ENCODE peak calls at places on chromosomes 7 and 10, in four cellular contexts. One of them, this sample, is unnamed.

GRCh38 chr7:18667466-18667865 is 171.9 kb downstream of the HDAC9 start:
- DNase-seq in type B pancreatic cell: no peak
- DNase-seq in NCI-H1092 treated with DMSO at 0.1 percent for 48 hours: no peak
- DNase-seq in DMS 273 treated with DMSO at 0.1 percent for 48 hours: no peak
- DNase-seq in this sample: peak; percentile 5

GRCh38 chr7:54778166-54778565 is 19.2 kb upstream of the SEC61G start:
- DNase-seq in type B pancreatic cell: no peak
- DNase-seq in NCI-H1092 treated with DMSO at 0.1 percent for 48 hours: no peak
- DNase-seq in DMS 273 treated with DMSO at 0.1 percent for 48 hours: no peak
- DNase-seq in this sample: no peak

GRCh38 chr7:75533926-75534325 is 41.8 kb downstream of the SPDYE5 start:
- DNase-seq in type B pancreatic cell: peak; percentile 49
- DNase-seq in NCI-H1092 treated with DMSO at 0.1 percent for 48 hours: no peak
- DNase-seq in DMS 273 treated with DMSO at 0.1 percent for 48 hours: no peak
- DNase-seq in this sample: no peak

GRCh38 chr7:155203059-155203881 is 94.4 kb upstream of the INSIG1 start:
- DNase-seq in type B pancreatic cell: no peak
- DNase-seq in NCI-H1092 treated with DMSO at 0.1 percent for 48 hours: no peak
- DNase-seq in DMS 273 treated with DMSO at 0.1 percent for 48 hours: no peak
- DNase-seq in this sample: peak; percentile 93

GRCh38 chr7:78437118-78437517 is 638.5 kb downstream of the PHTF2 start:
- DNase-seq in type B pancreatic cell: no peak
- DNase-seq in NCI-H1092 treated with DMSO at 0.1 percent for 48 hours: no peak
- DNase-seq in DMS 273 treated with DMSO at 0.1 percent for 48 hours: no peak
- DNase-seq in this sample: no peak

GRCh38 chr7:97025130-97025499 is 484 bp upstream of the DLX5 start:
- DNase-seq in type B pancreatic cell: no peak
- DNase-seq in NCI-H1092 treated with DMSO at 0.1 percent for 48 hours: no peak
- DNase-seq in DMS 273 treated with DMSO at 0.1 percent for 48 hours: no peak
- DNase-seq in this sample: no peak

GRCh38 chr10:73060738-73061635 is 35.7 kb downstream of the P4HA1 start:
- DNase-seq in type B pancreatic cell: no peak
- DNase-seq in NCI-H1092 treated with DMSO at 0.1 percent for 48 hours: peak; percentile 15
- DNase-seq in DMS 273 treated with DMSO at 0.1 percent for 48 hours: peak; percentile 1
- DNase-seq in this sample: peak; percentile 56

GRCh38 chr7:99843808-99844207 is 16.0 kb downstream of the CYP3A43 start:
- DNase-seq in type B pancreatic cell: no peak
- DNase-seq in NCI-H1092 treated with DMSO at 0.1 percent for 48 hours: no peak
- DNase-seq in DMS 273 treated with DMSO at 0.1 percent for 48 hours: no peak
- DNase-seq in this sample: no peak

GRCh38 chr7:130598056-130598455 is 70.5 kb downstream of the COPG2 start:
- DNase-seq in type B pancreatic cell: no peak
- DNase-seq in NCI-H1092 treated with DMSO at 0.1 percent for 48 hours: no peak
- DNase-seq in DMS 273 treated with DMSO at 0.1 percent for 48 hours: no peak
- DNase-seq in this sample: no peak

GRCh38 chr10:42984035-42984610 is 92.7 kb upstream of the RET start:
- DNase-seq in type B pancreatic cell: no peak
- DNase-seq in NCI-H1092 treated with DMSO at 0.1 percent for 48 hours: no peak
- DNase-seq in DMS 273 treated with DMSO at 0.1 percent for 48 hours: no peak
- DNase-seq in this sample: no peak

GRCh38 chr7:148711191-148712102 is 12.7 kb downstream of the CUL1 start:
- DNase-seq in type B pancreatic cell: no peak
- DNase-seq in NCI-H1092 treated with DMSO at 0.1 percent for 48 hours: no peak
- DNase-seq in DMS 273 treated with DMSO at 0.1 percent for 48 hours: no peak
- DNase-seq in this sample: no peak

GRCh38 chr7:111982133-111982532 is 224.1 kb downstream of the DOCK4 start:
- DNase-seq in type B pancreatic cell: no peak
- DNase-seq in NCI-H1092 treated with DMSO at 0.1 percent for 48 hours: no peak
- DNase-seq in DMS 273 treated with DMSO at 0.1 percent for 48 hours: no peak
- DNase-seq in this sample: no peak

GRCh38 chr7:54860003-54860775 is 101.2 kb upstream of the SEC61G start:
- DNase-seq in type B pancreatic cell: no peak
- DNase-seq in NCI-H1092 treated with DMSO at 0.1 percent for 48 hours: no peak
- DNase-seq in DMS 273 treated with DMSO at 0.1 percent for 48 hours: no peak
- DNase-seq in this sample: no peak

GRCh38 chr7:69708857-69709256 is 110.6 kb downstream of the AUTS2 start:
- DNase-seq in type B pancreatic cell: no peak
- DNase-seq in NCI-H1092 treated with DMSO at 0.1 percent for 48 hours: no peak
- DNase-seq in DMS 273 treated with DMSO at 0.1 percent for 48 hours: no peak
- DNase-seq in this sample: no peak

GRCh38 chr7:142439739-142440138 is 181.9 kb upstream of the PRSS58 start:
- DNase-seq in type B pancreatic cell: no peak
- DNase-seq in NCI-H1092 treated with DMSO at 0.1 percent for 48 hours: no peak
- DNase-seq in DMS 273 treated with DMSO at 0.1 percent for 48 hours: no peak
- DNase-seq in this sample: no peak

GRCh38 chr7:81719865-81720264 is 50.0 kb downstream of the HGF start:
- DNase-seq in type B pancreatic cell: no peak
- DNase-seq in NCI-H1092 treated with DMSO at 0.1 percent for 48 hours: no peak
- DNase-seq in DMS 273 treated with DMSO at 0.1 percent for 48 hours: no peak
- DNase-seq in this sample: no peak

GRCh38 chr7:47792521-47793121 is 155.6 kb downstream of the PKD1L1 start:
- DNase-seq in type B pancreatic cell: no peak
- DNase-seq in NCI-H1092 treated with DMSO at 0.1 percent for 48 hours: peak; percentile 43
- DNase-seq in DMS 273 treated with DMSO at 0.1 percent for 48 hours: no peak
- DNase-seq in this sample: peak; percentile 55

GRCh38 chr7:131210618-131211017 is 117.1 kb upstream of the MKLN1 start:
- DNase-seq in type B pancreatic cell: no peak
- DNase-seq in NCI-H1092 treated with DMSO at 0.1 percent for 48 hours: no peak
- DNase-seq in DMS 273 treated with DMSO at 0.1 percent for 48 hours: no peak
- DNase-seq in this sample: no peak

GRCh38 chr7:44973610-44974401 is 5.0 kb downstream of the MYO1G start:
- DNase-seq in type B pancreatic cell: no peak
- DNase-seq in NCI-H1092 treated with DMSO at 0.1 percent for 48 hours: peak; percentile 11
- DNase-seq in DMS 273 treated with DMSO at 0.1 percent for 48 hours: no peak
- DNase-seq in this sample: peak; percentile 35

GRCh38 chr7:18846765-18847215 is 270.6 kb downstream of the TWIST1 start:
- DNase-seq in type B pancreatic cell: no peak
- DNase-seq in NCI-H1092 treated with DMSO at 0.1 percent for 48 hours: no peak
- DNase-seq in DMS 273 treated with DMSO at 0.1 percent for 48 hours: no peak
- DNase-seq in this sample: no peak

GRCh38 chr10:77104459-77104980 is 533.1 kb downstream of the KCNMA1 start:
- DNase-seq in type B pancreatic cell: no peak
- DNase-seq in NCI-H1092 treated with DMSO at 0.1 percent for 48 hours: no peak
- DNase-seq in DMS 273 treated with DMSO at 0.1 percent for 48 hours: no peak
- DNase-seq in this sample: no peak

GRCh38 chr10:14285941-14286555 is 44.7 kb downstream of the FRMD4A start:
- DNase-seq in type B pancreatic cell: no peak
- DNase-seq in NCI-H1092 treated with DMSO at 0.1 percent for 48 hours: no peak
- DNase-seq in DMS 273 treated with DMSO at 0.1 percent for 48 hours: no peak
- DNase-seq in this sample: no peak

GRCh38 chr10:74753295-74754211 is 72.8 kb upstream of the KAT6B start:
- DNase-seq in type B pancreatic cell: no peak
- DNase-seq in NCI-H1092 treated with DMSO at 0.1 percent for 48 hours: no peak
- DNase-seq in DMS 273 treated with DMSO at 0.1 percent for 48 hours: no peak
- DNase-seq in this sample: no peak

GRCh38 chr7:41425926-41426325 is 277.0 kb downstream of the INHBA start:
- DNase-seq in type B pancreatic cell: no peak
- DNase-seq in NCI-H1092 treated with DMSO at 0.1 percent for 48 hours: no peak
- DNase-seq in DMS 273 treated with DMSO at 0.1 percent for 48 hours: no peak
- DNase-seq in this sample: no peak

GRCh38 chr7:57413529-57414398 is 36.2 kb upstream of the ZNF716 start:
- DNase-seq in type B pancreatic cell: no peak
- DNase-seq in NCI-H1092 treated with DMSO at 0.1 percent for 48 hours: no peak
- DNase-seq in DMS 273 treated with DMSO at 0.1 percent for 48 hours: no peak
- DNase-seq in this sample: no peak